ENCODE peak calls at places on chromosomes 1 and 21, in eight cellular contexts. One of them, this sample, is unnamed.

GRCh38 chr21:27363719-27364479 is 397.0 kb upstream of the ADAMTS5 start:
- DNase-seq in Peyer's patch: no peak
- DNase-seq in heart left ventricle: no peak
- DNase-seq in esophagus squamous epithelium: no peak
- DNase-seq in right atrium auricular region: no peak
- DNase-seq in tibial nerve: no peak
- DNase-seq in body of pancreas: no peak
- DNase-seq in cardiac muscle cell: no peak
- DNase-seq in this sample: no peak

GRCh38 chr1:2073382-2074230 is 23.4 kb downstream of the PRKCZ start:
- DNase-seq in right atrium auricular region: no peak
- DNase-seq in heart left ventricle: no peak
- DNase-seq in Peyer's patch: no peak
- DNase-seq in tibial nerve: no peak
- DNase-seq in cardiac muscle cell: peak; percentile 61
- DNase-seq in body of pancreas: no peak
- DNase-seq in esophagus squamous epithelium: no peak
- DNase-seq in this sample: no peak

GRCh38 chr1:30899577-30900389 is 8.8 kb downstream of the SDC3 start:
- DNase-seq in tibial nerve: no peak
- DNase-seq in cardiac muscle cell: no peak
- DNase-seq in body of pancreas: no peak
- DNase-seq in right atrium auricular region: no peak
- DNase-seq in heart left ventricle: peak; percentile 7
- DNase-seq in esophagus squamous epithelium: no peak
- DNase-seq in Peyer's patch: no peak
- DNase-seq in this sample: no peak

GRCh38 chr1:61121631-61122030 is 39.3 kb downstream of the NFIA start:
- DNase-seq in right atrium auricular region: no peak
- DNase-seq in tibial nerve: no peak
- DNase-seq in body of pancreas: no peak
- DNase-seq in esophagus squamous epithelium: no peak
- DNase-seq in cardiac muscle cell: peak; percentile 35
- DNase-seq in heart left ventricle: no peak
- DNase-seq in Peyer's patch: no peak
- DNase-seq in this sample: no peak

GRCh38 chr1:37032660-37033354 is 1.5 kb downstream of the GRIK3 start:
- DNase-seq in tibial nerve: no peak
- DNase-seq in Peyer's patch: no peak
- DNase-seq in right atrium auricular region: no peak
- DNase-seq in body of pancreas: no peak
- DNase-seq in heart left ventricle: no peak
- DNase-seq in cardiac muscle cell: no peak
- DNase-seq in esophagus squamous epithelium: no peak
- DNase-seq in this sample: no peak

GRCh38 chr1:78080767-78081166 is 35.0 kb downstream of the GIPC2 start:
- DNase-seq in body of pancreas: no peak
- DNase-seq in tibial nerve: no peak
- DNase-seq in heart left ventricle: no peak
- DNase-seq in esophagus squamous epithelium: no peak
- DNase-seq in Peyer's patch: no peak
- DNase-seq in cardiac muscle cell: no peak
- DNase-seq in right atrium auricular region: no peak
- DNase-seq in this sample: no peak

GRCh38 chr21:14675774-14676530 is 129.8 kb upstream of the SAMSN1 start:
- DNase-seq in Peyer's patch: peak; percentile 62
- DNase-seq in body of pancreas: no peak
- DNase-seq in right atrium auricular region: no peak
- DNase-seq in tibial nerve: no peak
- DNase-seq in esophagus squamous epithelium: no peak
- DNase-seq in heart left ventricle: no peak
- DNase-seq in cardiac muscle cell: no peak
- DNase-seq in this sample: no peak

GRCh38 chr1:223341111-223341510 is 22.9 kb downstream of the SUSD4 start:
- DNase-seq in Peyer's patch: no peak
- DNase-seq in tibial nerve: no peak
- DNase-seq in esophagus squamous epithelium: no peak
- DNase-seq in cardiac muscle cell: peak; percentile 35
- DNase-seq in body of pancreas: peak; percentile 45
- DNase-seq in heart left ventricle: peak; percentile 87
- DNase-seq in right atrium auricular region: no peak
- DNase-seq in this sample: no peak

GRCh38 chr1:40932004-40932403 is 47.5 kb upstream of the CTPS1 start:
- DNase-seq in cardiac muscle cell: no peak
- DNase-seq in esophagus squamous epithelium: no peak
- DNase-seq in tibial nerve: no peak
- DNase-seq in right atrium auricular region: no peak
- DNase-seq in Peyer's patch: peak; percentile 19
- DNase-seq in body of pancreas: no peak
- DNase-seq in heart left ventricle: no peak
- DNase-seq in this sample: no peak

GRCh38 chr1:226481133-226481532 is 67.4 kb upstream of the STUM start:
- DNase-seq in Peyer's patch: no peak
- DNase-seq in cardiac muscle cell: no peak
- DNase-seq in esophagus squamous epithelium: no peak
- DNase-seq in tibial nerve: no peak
- DNase-seq in body of pancreas: no peak
- DNase-seq in heart left ventricle: no peak
- DNase-seq in right atrium auricular region: no peak
- DNase-seq in this sample: no peak
- H3K4me1 ChIP-seq in Peyer's patch: no peaks in the 10 kb centered on the region
- H3K4me1 ChIP-seq in cardiac muscle cell: peaks cover 12% of the 10 kb centered on the region
- H3K4me1 ChIP-seq in esophagus squamous epithelium: no peaks in the 10 kb centered on the region
- H3K4me1 ChIP-seq in tibial nerve: no peaks in the 10 kb centered on the region
- H3K4me1 ChIP-seq in body of pancreas: no peaks in the 10 kb centered on the region
- H3K4me1 ChIP-seq in heart left ventricle: no peaks in the 10 kb centered on the region
- H3K4me1 ChIP-seq in right atrium auricular region: no peaks in the 10 kb centered on the region
- H3K4me1 ChIP-seq in this sample: no peaks in the 10 kb centered on the region

GRCh38 chr1:27690205-27690604 is 18.2 kb upstream of the IFI6 start:
- DNase-seq in cardiac muscle cell: no peak
- DNase-seq in body of pancreas: no peak
- DNase-seq in tibial nerve: no peak
- DNase-seq in right atrium auricular region: no peak
- DNase-seq in esophagus squamous epithelium: no peak
- DNase-seq in Peyer's patch: no peak
- DNase-seq in heart left ventricle: no peak
- DNase-seq in this sample: no peak
- H3K4me1 ChIP-seq in cardiac muscle cell: no peaks in the 10 kb centered on the region
- H3K4me1 ChIP-seq in body of pancreas: no peaks in the 10 kb centered on the region
- H3K4me1 ChIP-seq in tibial nerve: no peaks in the 10 kb centered on the region
- H3K4me1 ChIP-seq in right atrium auricular region: no peaks in the 10 kb centered on the region
- H3K4me1 ChIP-seq in esophagus squamous epithelium: no peaks in the 10 kb centered on the region
- H3K4me1 ChIP-seq in Peyer's patch: no peaks in the 10 kb centered on the region
- H3K4me1 ChIP-seq in heart left ventricle: no peaks in the 10 kb centered on the region
- H3K4me1 ChIP-seq in this sample: no peaks in the 10 kb centered on the region

GRCh38 chr1:230085178-230085515 is 18.1 kb downstream of the GALNT2 start:
- DNase-seq in tibial nerve: no peak
- DNase-seq in heart left ventricle: no peak
- DNase-seq in body of pancreas: no peak
- DNase-seq in cardiac muscle cell: no peak
- DNase-seq in esophagus squamous epithelium: no peak
- DNase-seq in Peyer's patch: no peak
- DNase-seq in right atrium auricular region: no peak
- DNase-seq in this sample: no peak
- H3K4me1 ChIP-seq in tibial nerve: no peaks in the 10 kb centered on the region
- H3K4me1 ChIP-seq in heart left ventricle: peaks cover 18% of the 10 kb centered on the region
- H3K4me1 ChIP-seq in body of pancreas: peaks cover 92% of the 10 kb centered on the region
- H3K4me1 ChIP-seq in cardiac muscle cell: peaks cover 21% of the 10 kb centered on the region
- H3K4me1 ChIP-seq in esophagus squamous epithelium: peaks cover 42% of the 10 kb centered on the region
- H3K4me1 ChIP-seq in Peyer's patch: no peaks in the 10 kb centered on the region
- H3K4me1 ChIP-seq in right atrium auricular region: no peaks in the 10 kb centered on the region
- H3K4me1 ChIP-seq in this sample: peaks cover 83% of the 10 kb centered on the region

DNA sequence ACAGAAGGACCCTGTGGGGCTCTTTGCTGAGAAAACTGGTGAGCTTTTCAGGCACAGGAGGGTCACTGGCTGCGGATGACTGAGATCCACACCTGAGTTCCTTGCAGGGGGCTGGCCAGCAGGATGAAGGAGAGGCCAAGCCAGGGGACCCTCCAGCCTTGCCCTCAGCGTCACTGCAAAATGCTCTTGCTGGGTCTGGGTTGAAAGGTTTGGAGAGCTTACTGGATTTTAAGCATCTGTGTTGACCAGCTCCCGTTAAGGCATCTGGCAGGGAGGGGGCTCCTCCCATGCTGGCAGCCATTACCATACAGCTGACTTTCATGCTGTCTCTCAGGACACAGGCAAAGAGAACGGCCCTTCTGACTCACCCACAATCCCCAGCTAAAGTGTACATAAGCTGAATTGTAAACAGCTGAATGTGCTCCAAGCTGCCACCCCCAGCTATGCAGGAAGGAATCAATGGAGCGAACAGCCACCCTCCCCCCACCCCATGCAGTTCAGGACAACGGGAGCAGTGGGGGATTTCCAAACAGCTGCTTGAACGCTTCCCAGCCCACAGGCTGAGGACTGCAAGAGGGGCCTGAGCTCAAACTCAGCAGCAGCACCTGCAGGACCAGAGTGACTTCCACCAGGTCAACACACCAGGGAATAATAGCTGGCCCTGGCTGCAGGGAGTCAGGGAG is 21.3 kb upstream of the A3GALT2 start:
- DNase-seq in tibial nerve: peak; percentile 54
- DNase-seq in heart left ventricle: peak; percentile 85
- DNase-seq in esophagus squamous epithelium: no peak
- DNase-seq in Peyer's patch: peak; percentile 83
- DNase-seq in right atrium auricular region: peak; percentile 89
- DNase-seq in body of pancreas: peak; percentile 78
- DNase-seq in cardiac muscle cell: peak; percentile 98
- DNase-seq in this sample: peak; percentile 95
- H3K4me1 ChIP-seq in tibial nerve: no peaks in the 10 kb centered on the region
- H3K4me1 ChIP-seq in heart left ventricle: peaks cover 92% of the 10 kb centered on the region
- H3K4me1 ChIP-seq in esophagus squamous epithelium: peaks cover 79% of the 10 kb centered on the region
- H3K4me1 ChIP-seq in Peyer's patch: peaks cover 21% of the 10 kb centered on the region
- H3K4me1 ChIP-seq in right atrium auricular region: no peaks in the 10 kb centered on the region
- H3K4me1 ChIP-seq in body of pancreas: peaks cover 98% of the 10 kb centered on the region
- H3K4me1 ChIP-seq in cardiac muscle cell: peaks cover 73% of the 10 kb centered on the region
- H3K4me1 ChIP-seq in this sample: peaks cover 100% of the 10 kb centered on the region

GRCh38 chr21:31107151-31107785 is 69.0 kb upstream of the KRTAP19-8 start:
- DNase-seq in right atrium auricular region: no peak
- DNase-seq in heart left ventricle: no peak
- DNase-seq in Peyer's patch: no peak
- DNase-seq in tibial nerve: no peak
- DNase-seq in body of pancreas: no peak
- DNase-seq in esophagus squamous epithelium: no peak
- DNase-seq in cardiac muscle cell: no peak
- DNase-seq in this sample: no peak
- H3K4me1 ChIP-seq in right atrium auricular region: no peaks in the 10 kb centered on the region
- H3K4me1 ChIP-seq in heart left ventricle: no peaks in the 10 kb centered on the region
- H3K4me1 ChIP-seq in Peyer's patch: no peaks in the 10 kb centered on the region
- H3K4me1 ChIP-seq in tibial nerve: no peaks in the 10 kb centered on the region
- H3K4me1 ChIP-seq in body of pancreas: no peaks in the 10 kb centered on the region
- H3K4me1 ChIP-seq in esophagus squamous epithelium: no peaks in the 10 kb centered on the region
- H3K4me1 ChIP-seq in cardiac muscle cell: no peaks in the 10 kb centered on the region
- H3K4me1 ChIP-seq in this sample: no peaks in the 10 kb centered on the region

DNA sequence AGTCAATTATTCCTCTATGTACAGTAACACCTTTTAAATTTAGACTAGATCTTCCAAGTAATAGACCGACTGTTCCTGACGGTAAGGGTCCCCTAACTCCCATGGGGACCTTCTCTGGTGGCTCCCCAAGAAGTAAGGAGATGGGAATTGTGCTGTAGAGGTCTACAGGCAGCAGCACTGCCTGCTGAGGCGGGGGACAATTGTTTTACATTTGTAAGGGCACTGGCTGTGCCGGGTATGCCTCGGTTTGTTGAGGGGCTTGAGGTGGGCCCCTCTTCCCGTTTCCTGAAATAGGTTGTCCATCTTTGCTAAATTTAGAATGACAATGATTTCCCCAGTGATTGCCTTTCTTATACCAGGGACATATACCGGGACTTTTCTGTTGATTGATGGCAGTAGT is 13.1 kb upstream of the L1TD1 start:
- DNase-seq in esophagus squamous epithelium: no peak
- DNase-seq in tibial nerve: no peak
- DNase-seq in body of pancreas: no peak
- DNase-seq in cardiac muscle cell: no peak
- DNase-seq in right atrium auricular region: no peak
- DNase-seq in Peyer's patch: peak; percentile 7
- DNase-seq in heart left ventricle: no peak
- DNase-seq in this sample: no peak
- H3K4me1 ChIP-seq in esophagus squamous epithelium: peaks cover 6% of the 10 kb centered on the region
- H3K4me1 ChIP-seq in tibial nerve: no peaks in the 10 kb centered on the region
- H3K4me1 ChIP-seq in body of pancreas: no peaks in the 10 kb centered on the region
- H3K4me1 ChIP-seq in cardiac muscle cell: peaks cover 27% of the 10 kb centered on the region
- H3K4me1 ChIP-seq in right atrium auricular region: no peaks in the 10 kb centered on the region
- H3K4me1 ChIP-seq in Peyer's patch: no peaks in the 10 kb centered on the region
- H3K4me1 ChIP-seq in heart left ventricle: no peaks in the 10 kb centered on the region
- H3K4me1 ChIP-seq in this sample: no peaks in the 10 kb centered on the region

GRCh38 chr1:23561813-23562100 is 2.5 kb upstream of the ID3 start:
- DNase-seq in body of pancreas: no peak
- DNase-seq in right atrium auricular region: no peak
- DNase-seq in cardiac muscle cell: peak; percentile 46
- DNase-seq in Peyer's patch: no peak
- DNase-seq in heart left ventricle: no peak
- DNase-seq in tibial nerve: no peak
- DNase-seq in esophagus squamous epithelium: no peak
- DNase-seq in this sample: no peak

GRCh38 chr1:23566304-23566703 is 7.0 kb upstream of the ID3 start:
- DNase-seq in Peyer's patch: no peak
- DNase-seq in tibial nerve: no peak
- DNase-seq in cardiac muscle cell: no peak
- DNase-seq in esophagus squamous epithelium: no peak
- DNase-seq in body of pancreas: no peak
- DNase-seq in heart left ventricle: no peak
- DNase-seq in right atrium auricular region: no peak
- DNase-seq in this sample: no peak

GRCh38 chr1:23562138-23562819 is 3.0 kb upstream of the ID3 start:
- DNase-seq in Peyer's patch: peak; percentile 96
- DNase-seq in esophagus squamous epithelium: peak; percentile 34
- DNase-seq in cardiac muscle cell: peak; percentile 99
- DNase-seq in right atrium auricular region: peak; percentile 99
- DNase-seq in heart left ventricle: peak; percentile 99
- DNase-seq in body of pancreas: peak; percentile 96
- DNase-seq in tibial nerve: peak; percentile 94
- DNase-seq in this sample: peak; percentile 98

GRCh38 chr1:23563003-23563402 is 3.7 kb upstream of the ID3 start:
- DNase-seq in body of pancreas: no peak
- DNase-seq in esophagus squamous epithelium: no peak
- DNase-seq in heart left ventricle: no peak
- DNase-seq in cardiac muscle cell: no peak
- DNase-seq in Peyer's patch: no peak
- DNase-seq in tibial nerve: no peak
- DNase-seq in right atrium auricular region: no peak
- DNase-seq in this sample: no peak

DNA sequence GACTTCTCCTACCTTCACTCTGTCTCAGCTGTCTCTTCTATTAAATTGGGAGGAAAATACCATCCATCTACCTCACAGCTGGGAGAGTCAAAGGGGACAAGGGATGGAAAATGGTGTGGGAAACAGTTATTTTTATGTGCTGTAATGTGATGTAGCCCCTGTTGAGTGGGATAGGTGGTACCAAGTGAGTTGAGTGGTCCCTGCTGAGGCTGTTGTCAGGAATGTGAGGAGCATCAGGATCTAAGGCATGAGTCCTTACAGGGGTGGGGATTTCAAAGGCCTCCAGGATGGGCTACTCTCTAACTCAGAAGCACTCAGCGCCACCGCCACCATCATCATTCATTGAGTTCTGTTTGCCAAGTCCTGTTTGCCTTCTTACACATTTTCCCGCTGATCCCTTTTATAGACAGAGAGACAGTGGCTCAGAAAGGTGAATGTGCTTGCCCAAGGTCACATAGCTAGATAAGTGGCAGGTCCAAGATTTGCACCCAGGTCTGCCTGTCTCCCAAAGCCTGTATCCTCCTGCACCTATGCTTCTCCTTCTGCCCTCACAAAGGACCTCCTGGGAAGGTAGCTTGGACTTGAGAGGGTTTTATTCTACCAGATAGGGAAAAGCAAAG is 4.6 kb upstream of the ID3 start:
- DNase-seq in right atrium auricular region: no peak
- DNase-seq in heart left ventricle: no peak
- DNase-seq in cardiac muscle cell: no peak
- DNase-seq in esophagus squamous epithelium: no peak
- DNase-seq in tibial nerve: no peak
- DNase-seq in body of pancreas: no peak
- DNase-seq in Peyer's patch: no peak
- DNase-seq in this sample: no peak
- H3K4me1 ChIP-seq in right atrium auricular region: no peaks in the 10 kb centered on the region
- H3K4me1 ChIP-seq in heart left ventricle: peaks cover 15% of the 10 kb centered on the region
- H3K4me1 ChIP-seq in cardiac muscle cell: peaks cover 51% of the 10 kb centered on the region
- H3K4me1 ChIP-seq in esophagus squamous epithelium: peaks cover 19% of the 10 kb centered on the region
- H3K4me1 ChIP-seq in tibial nerve: no peaks in the 10 kb centered on the region
- H3K4me1 ChIP-seq in body of pancreas: peaks cover 58% of the 10 kb centered on the region
- H3K4me1 ChIP-seq in Peyer's patch: peaks cover 24% of the 10 kb centered on the region
- H3K4me1 ChIP-seq in this sample: peaks cover 91% of the 10 kb centered on the region

This sample was measured in esophagus muscularis mucosa.